ENCODE peak calls at places on chromosome 3, in five cellular contexts. K is esophagus muscularis mucosa, A is lower lobe of right lung, P is kidney, O is HL-60. R is an unnamed sample.

GRCh38 chr3:25468866-25469319 is 40.8 kb downstream of the RARB start:
- DNase-seq in K (no peak), A (no peak), P (peak), O (no peak), R (no peak)

GRCh38 chr3:13654330-13655073 is 105.6 kb downstream of the FBLN2 start:
- DNase-seq in K (no peak), A (no peak), P (no peak), O (no peak), R (no peak)

GRCh38 chr3:183584246-183584913 is 28.9 kb upstream of the KLHL6 start:
- DNase-seq in K (no peak), A (no peak), P (peak), O (no peak), R (peak)

GRCh38 chr3:3097958-3098357 is 12.2 kb downstream of the IL5RA start:
- DNase-seq in K (no peak), A (no peak), P (no peak), O (no peak), R (no peak)

GRCh38 chr3:149958171-149958796 is 12.4 kb downstream of the PFN2 start:
- DNase-seq in K (no peak), A (no peak), P (no peak), O (no peak), R (no peak)

GRCh38 chr3:179088306-179088705 is 16.7 kb upstream of the ZMAT3 start:
- DNase-seq in K (no peak), A (no peak), P (no peak), O (no peak), R (no peak)

GRCh38 chr3:50341537-50341936 is 901 bp upstream of the RASSF1 start:
- DNase-seq in K (no peak), A (peak), P (peak), O (no peak), R (no peak)

GRCh38 chr3:42900731-42901420 is 5.1 kb upstream of the ZNF662 start:
- DNase-seq in K (no peak), A (no peak), P (no peak), O (no peak), R (no peak)

GRCh38 chr3:150407051-150407817 is 864 bp upstream of the TSC22D2 start:
- DNase-seq in K (no peak), A (no peak), P (no peak), O (no peak), R (no peak)

GRCh38 chr3:64685800-64686445 is 1.9 kb downstream of the ADAMTS9 start:
- DNase-seq in K (peak), A (peak), P (peak), O (no peak), R (peak)

GRCh38 chr3:120449701-120450216 is 1.0 kb downstream of the FSTL1 start:
- DNase-seq in K (no peak), A (no peak), P (no peak), O (no peak), R (no peak)

GRCh38 chr3:178182337-178182761 is 353.9 kb upstream of the KCNMB2 start:
- DNase-seq in K (no peak), A (no peak), P (no peak), O (no peak), R (no peak)

GRCh38 chr3:167302710-167303109 is 77.4 kb downstream of the ZBBX start:
- DNase-seq in K (no peak), A (no peak), P (no peak), O (no peak), R (no peak)

GRCh38 chr3:72255191-72255590 is 470.2 kb upstream of the PROK2 start:
- DNase-seq in K (no peak), A (no peak), P (peak), O (no peak), R (no peak)

GRCh38 chr3:183122257-183122932 is 23.1 kb upstream of the MCCC1 start:
- DNase-seq in K (no peak), A (no peak), P (no peak), O (no peak), R (no peak)

GRCh38 chr3:153749070-153749610 is 372.1 kb upstream of the ARHGEF26 start:
- DNase-seq in K (no peak), A (no peak), P (no peak), O (no peak), R (no peak)

GRCh38 chr3:143511174-143511879 is 336.9 kb downstream of the SLC9A9 start:
- DNase-seq in K (no peak), A (no peak), P (no peak), O (no peak), R (no peak)

GRCh38 chr3:6860911-6861330 is at the start of gene GRM7:
- DNase-seq in K (no peak), A (no peak), P (no peak), O (no peak), R (peak)

GRCh38 chr3:169678122-169678521 is 14.6 kb upstream of the MECOM start:
- DNase-seq in K (no peak), A (no peak), P (no peak), O (no peak), R (no peak)

GRCh38 chr3:16810593-16811367 is 74.0 kb upstream of the PLCL2 start:
- DNase-seq in K (peak), A (no peak), P (no peak), O (no peak), R (no peak)

GRCh38 chr3:149120051-149120972 is 9.1 kb upstream of the HPS3 start:
- DNase-seq in K (no peak), A (no peak), P (no peak), O (no peak), R (no peak)

GRCh38 chr3:99410789-99411311 is 227.5 kb upstream of the COL8A1 start:
- DNase-seq in K (no peak), A (no peak), P (no peak), O (no peak), R (no peak)

GRCh38 chr3:71304684-71305083 is 278.8 kb downstream of the FOXP1 start:
- DNase-seq in K (no peak), A (no peak), P (no peak), O (no peak), R (no peak)

GRCh38 chr3:105965384-105965783 is 96.6 kb upstream of the CBLB start:
- DNase-seq in K (no peak), A (no peak), P (no peak), O (no peak), R (no peak)

GRCh38 chr3:170021083-170021482 is 16.7 kb upstream of the GPR160 start:
- DNase-seq in K (no peak), A (no peak), P (no peak), O (no peak), R (no peak)

GRCh38 chr3:195153653-195154052 is 117.3 kb downstream of the XXYLT1 start:
- DNase-seq in K (no peak), A (no peak), P (no peak), O (no peak), R (no peak)

GRCh38 chr3:195154111-195154791 is 116.7 kb downstream of the XXYLT1 start:
- DNase-seq in K (no peak), A (no peak), P (no peak), O (no peak), R (no peak)

GRCh38 chr3:195151866-195152526 is 119.0 kb downstream of the XXYLT1 start:
- DNase-seq in K (no peak), A (no peak), P (no peak), O (no peak), R (no peak)

GRCh38 chr3:195151402-195151801 is 119.6 kb downstream of the XXYLT1 start:
- DNase-seq in K (no peak), A (no peak), P (no peak), O (no peak), R (no peak)

GRCh38 chr3:195153121-195153520 is 117.8 kb downstream of the XXYLT1 start:
- DNase-seq in K (no peak), A (no peak), P (no peak), O (no peak), R (no peak)
- H3K27ac ChIP-seq in K (peak), A (peak), P (no peak), O (no peak), R (no peak)

GRCh38 chr3:11306815-11307589 is 34.8 kb downstream of the ATG7 start:
- DNase-seq in K (no peak), A (no peak), P (no peak), O (no peak), R (no peak)
- H3K27ac ChIP-seq in K (peak), A (peak), P (no peak), O (no peak), R (no peak)

GRCh38 chr3:123346726-123347125 is 102.2 kb downstream of the ADCY5 start:
- DNase-seq in K (no peak), A (no peak), P (no peak), O (no peak), R (no peak)
- H3K27ac ChIP-seq in K (peak), A (no peak), P (no peak), O (no peak), R (peak)

GRCh38 chr3:36918050-36918449 is 26.8 kb downstream of the TRANK1 start:
- DNase-seq in K (no peak), A (no peak), P (no peak), O (no peak), R (no peak)
- H3K27ac ChIP-seq in K (no peak), A (no peak), P (no peak), O (no peak), R (no peak)

DNA sequence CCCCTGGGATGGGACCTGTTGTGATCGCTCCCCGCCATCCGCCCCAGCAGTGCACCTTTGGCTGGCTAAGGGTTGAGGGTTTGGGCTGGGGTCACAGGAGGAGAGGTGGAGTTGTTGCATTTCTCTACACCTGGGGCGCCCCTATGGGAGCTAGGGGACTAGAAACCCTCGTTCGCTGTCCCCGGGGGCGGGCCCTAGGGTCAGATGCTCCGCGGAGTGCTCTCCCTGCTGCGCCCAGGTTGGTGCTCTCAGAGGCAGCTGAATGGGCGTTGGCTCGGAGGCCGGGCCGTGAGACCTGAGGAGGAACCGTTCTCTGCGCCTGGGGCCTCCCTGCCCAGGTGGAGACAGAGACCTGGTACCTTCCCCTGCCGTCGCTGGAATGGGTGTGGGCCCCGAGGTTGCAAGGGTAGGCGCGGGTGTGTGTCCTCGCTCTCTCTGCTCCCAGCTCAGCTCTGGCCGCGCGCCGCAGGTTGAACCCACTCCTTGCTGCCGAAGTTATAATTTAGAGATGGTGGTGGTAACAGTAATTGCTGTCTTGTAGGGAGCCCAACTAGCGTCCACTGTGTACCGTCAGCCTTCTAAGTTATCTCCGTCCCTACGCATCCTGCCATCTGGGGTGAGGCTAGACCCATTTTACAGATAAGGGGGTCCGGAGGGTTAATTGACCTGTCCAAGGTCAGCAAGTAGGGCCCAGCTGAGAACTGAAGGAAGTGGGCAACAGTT is 965 bp downstream of the FLNB start:
- DNase-seq in K (no peak), A (peak), P (peak), O (no peak), R (peak)
- H3K27ac ChIP-seq in K (peak), A (peak), P (peak), O (no peak), R (peak)